ENCODE peak calls at places on chromosomes 16 and 17, in four cellular contexts. One of them, this sample, is unnamed.

GRCh38 chr17:56744721-56745120 is 89.0 kb downstream of the C17orf67 start:
- DNase-seq in HuH-7: no peak
- DNase-seq in T-helper 2 cell: no peak
- DNase-seq in endothelial cell: no peak
- DNase-seq in this sample: no peak

GRCh38 chr16:57601801-57602478 is 26.5 kb upstream of the ADGRG1 start:
- DNase-seq in T-helper 2 cell: peak; percentile 100
- DNase-seq in endothelial cell: no peak
- DNase-seq in HuH-7: no peak
- DNase-seq in this sample: no peak

GRCh38 chr16:88384222-88385111 is 1.7 kb downstream of the ZNF469 start:
- DNase-seq in T-helper 2 cell: no peak
- DNase-seq in endothelial cell: no peak
- DNase-seq in HuH-7: no peak
- DNase-seq in this sample: no peak

GRCh38 chr16:22296225-22297113 is 740 bp upstream of the POLR3E start:
- DNase-seq in HuH-7: peak; percentile 59
- DNase-seq in T-helper 2 cell: peak; percentile 12
- DNase-seq in endothelial cell: no peak
- DNase-seq in this sample: peak; percentile 20

GRCh38 chr17:52420555-52421078 is 262.1 kb upstream of the CA10 start:
- DNase-seq in HuH-7: no peak
- DNase-seq in T-helper 2 cell: no peak
- DNase-seq in endothelial cell: no peak
- DNase-seq in this sample: no peak

GRCh38 chr16:26731729-26732128 is 335.0 kb upstream of the C16orf82 start:
- DNase-seq in HuH-7: no peak
- DNase-seq in endothelial cell: no peak
- DNase-seq in T-helper 2 cell: no peak
- DNase-seq in this sample: no peak

GRCh38 chr17:59829217-59830006 is 63.3 kb downstream of the TUBD1 start:
- DNase-seq in HuH-7: no peak
- DNase-seq in endothelial cell: no peak
- DNase-seq in T-helper 2 cell: peak; percentile 98
- DNase-seq in this sample: peak; percentile 100

GRCh38 chr17:48577330-48577945 is 712 bp downstream of the HOXB4 start:
- DNase-seq in endothelial cell: no peak
- DNase-seq in HuH-7: peak; percentile 81
- DNase-seq in T-helper 2 cell: peak; percentile 41
- DNase-seq in this sample: peak; percentile 42

GRCh38 chr17:60695960-60696359 is 18.3 kb downstream of the BCAS3 start:
- DNase-seq in endothelial cell: no peak
- DNase-seq in T-helper 2 cell: peak; percentile 3
- DNase-seq in HuH-7: no peak
- DNase-seq in this sample: no peak

GRCh38 chr17:46986401-46986800 is 7.3 kb upstream of the RPRML start:
- DNase-seq in endothelial cell: no peak
- DNase-seq in HuH-7: no peak
- DNase-seq in T-helper 2 cell: no peak
- DNase-seq in this sample: no peak

GRCh38 chr16:88540346-88540977 is 29.7 kb upstream of the ZC3H18 start:
- DNase-seq in HuH-7: no peak
- DNase-seq in endothelial cell: no peak
- DNase-seq in T-helper 2 cell: no peak
- DNase-seq in this sample: no peak

GRCh38 chr17:75574404-75575093 is 13.1 kb upstream of the MYO15B start:
- DNase-seq in HuH-7: no peak
- DNase-seq in T-helper 2 cell: no peak
- DNase-seq in endothelial cell: no peak
- DNase-seq in this sample: no peak

GRCh38 chr17:79706931-79707382 is 23.8 kb upstream of the ENPP7 start:
- DNase-seq in endothelial cell: no peak
- DNase-seq in HuH-7: no peak
- DNase-seq in T-helper 2 cell: no peak
- DNase-seq in this sample: no peak

GRCh38 chr17:74299618-74300009 is 25.6 kb downstream of the DNAI2 start:
- DNase-seq in HuH-7: no peak
- DNase-seq in T-helper 2 cell: no peak
- DNase-seq in endothelial cell: no peak
- DNase-seq in this sample: no peak

GRCh38 chr16:10619271-10619849 is 39.0 kb upstream of the EMP2 start:
- DNase-seq in endothelial cell: no peak
- DNase-seq in T-helper 2 cell: peak; percentile 18
- DNase-seq in HuH-7: no peak
- DNase-seq in this sample: peak; percentile 75

GRCh38 chr17:6040473-6040872 is 29.7 kb upstream of the WSCD1 start:
- DNase-seq in HuH-7: peak; percentile 37
- DNase-seq in endothelial cell: no peak
- DNase-seq in T-helper 2 cell: no peak
- DNase-seq in this sample: no peak

GRCh38 chr17:17032131-17032692 is 10.0 kb upstream of the MPRIP start:
- DNase-seq in T-helper 2 cell: no peak
- DNase-seq in HuH-7: no peak
- DNase-seq in endothelial cell: no peak
- DNase-seq in this sample: no peak

This sample was measured in ACHN.